ENCODE peak calls at places on chromosome 6, in four cellular contexts. F is fibroblast of pulmonary artery, I is IMR-90, N is pancreas. D is an unnamed sample.

GRCh38 chr6:5482619-5483018 is 221.3 kb downstream of the FARS2 start:
- DNase-seq in F (no peak), I (no peak), N (no peak), D (no peak)

GRCh38 chr6:128278876-128279275 is 241.5 kb downstream of the PTPRK start:
- DNase-seq in F (no peak), I (peak), N (no peak), D (no peak)

GRCh38 chr6:36516559-36516958 is 30.7 kb downstream of the STK38 start:
- DNase-seq in F (no peak), I (no peak), N (no peak), D (no peak)

GRCh38 chr6:6005467-6006427 is 978 bp downstream of the NRN1 start:
- DNase-seq in F (no peak), I (no peak), N (no peak), D (no peak)

GRCh38 chr6:90233994-90234393 is 62.6 kb downstream of the BACH2 start:
- DNase-seq in F (no peak), I (no peak), N (no peak), D (no peak)

GRCh38 chr6:105522626-105523322 is 119.9 kb upstream of the PREP start:
- DNase-seq in F (no peak), I (peak), N (no peak), D (no peak)

GRCh38 chr6:73565767-73566485 is 45.1 kb upstream of the EEF1A1 start:
- DNase-seq in F (peak), I (peak), N (no peak), D (no peak)

GRCh38 chr6:70957284-70957617 is 391 bp upstream of the B3GAT2 start:
- DNase-seq in F (no peak), I (no peak), N (no peak), D (no peak)

GRCh38 chr6:35496851-35497570 is at the start of gene TEAD3:
- DNase-seq in F (peak), I (peak), N (no peak), D (peak)

GRCh38 chr6:163667372-163668060 is 253.0 kb downstream of the QKI start:
- DNase-seq in F (peak), I (peak), N (no peak), D (peak)

GRCh38 chr6:159555082-159555481 is 138.0 kb downstream of the SOD2 start:
- DNase-seq in F (no peak), I (no peak), N (no peak), D (no peak)

GRCh38 chr6:28758046-28758817 is 165.6 kb downstream of the TRIM27 start:
- DNase-seq in F (peak), I (peak), N (no peak), D (peak)

GRCh38 chr6:26187981-26188635 is 100.9 kb downstream of the HFE start:
- DNase-seq in F (peak), I (peak), N (no peak), D (peak)

GRCh38 chr6:143516700-143517446 is 5.4 kb upstream of the FUCA2 start:
- DNase-seq in F (no peak), I (no peak), N (no peak), D (peak)
- H3K4me3 ChIP-seq in F (no peak), I (no peak), N (no peak), D (no peak)

GRCh38 chr6:149965191-149966020 is 1.7 kb downstream of the ULBP1 start:
- DNase-seq in F (peak), I (no peak), N (no peak), D (no peak)
- H3K4me3 ChIP-seq in F (peak), I (peak), N (no peak), D (no peak)

GRCh38 chr6:11229267-11230043 is 3.0 kb downstream of the NEDD9 start:
- DNase-seq in F (peak), I (no peak), N (no peak), D (no peak)
- H3K4me3 ChIP-seq in F (peak), I (peak), N (peak), D (no peak)

GRCh38 chr6:157559201-157559756 is 178.3 kb downstream of the ZDHHC14 start:
- DNase-seq in F (no peak), I (no peak), N (no peak), D (no peak)
- H3K4me3 ChIP-seq in F (no peak), I (no peak), N (no peak), D (no peak)

DNA sequence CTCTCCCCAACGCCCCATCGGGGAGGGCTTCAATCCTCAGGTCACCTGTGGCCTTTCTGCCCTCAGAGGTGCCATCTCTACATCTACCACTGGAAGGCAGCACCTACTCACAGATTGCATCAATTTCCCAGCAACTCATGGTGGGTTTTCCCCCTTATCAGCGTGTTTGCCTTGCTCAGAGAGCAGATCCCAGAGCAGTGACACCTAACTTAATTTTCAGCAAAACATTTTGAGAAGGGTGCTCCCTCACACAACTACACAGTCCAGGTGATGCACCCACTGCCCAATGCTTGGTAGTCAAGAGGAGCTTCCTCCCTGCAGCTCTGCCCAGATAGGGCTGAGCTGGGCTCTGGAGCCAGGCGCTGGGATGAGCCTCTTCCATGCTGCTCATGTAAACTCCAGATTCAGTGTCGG is 48.2 kb downstream of the PLG start:
- DNase-seq in F (no peak), I (no peak), N (no peak), D (peak)
- H3K4me3 ChIP-seq in F (no peak), I (no peak), N (no peak), D (no peak)

GRCh38 chr6:54428437-54428836 is 120.2 kb downstream of the TINAG start:
- DNase-seq in F (no peak), I (no peak), N (no peak), D (no peak)

GRCh38 chr6:54427396-54427910 is 119.2 kb downstream of the TINAG start:
- DNase-seq in F (no peak), I (peak), N (no peak), D (no peak)

GRCh38 chr6:54426995-54427394 is 118.8 kb downstream of the TINAG start:
- DNase-seq in F (no peak), I (no peak), N (no peak), D (no peak)

GRCh38 chr6:54431466-54431865 is 123.2 kb downstream of the TINAG start:
- DNase-seq in F (peak), I (peak), N (no peak), D (no peak)
- H3K4me3 ChIP-seq in F (no peak), I (no peak), N (no peak), D (no peak)

GRCh38 chr6:156131221-156131903 is 645.8 kb upstream of the ARID1B start:
- DNase-seq in F (no peak), I (no peak), N (no peak), D (peak)

DNA sequence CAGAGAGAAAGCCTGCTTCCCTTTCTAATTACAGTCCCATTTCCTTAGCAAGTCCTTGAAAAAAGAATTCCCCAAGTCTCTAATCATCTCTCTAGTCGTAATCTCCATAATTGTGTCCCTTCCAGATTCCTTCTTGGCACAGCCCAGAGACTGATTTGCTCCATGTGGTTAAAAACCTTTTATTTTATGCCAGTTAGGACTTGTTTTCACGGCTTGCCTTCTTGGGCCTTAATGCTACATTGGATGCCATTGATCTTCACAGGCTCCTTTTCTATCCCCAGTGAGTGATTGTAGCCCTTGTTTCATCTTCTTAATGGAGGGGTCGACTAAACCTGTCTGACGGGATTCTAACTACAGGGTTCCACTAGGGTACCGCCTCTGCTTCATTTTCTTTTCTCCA is 650.6 kb upstream of the ARID1B start:
- DNase-seq in F (no peak), I (no peak), N (no peak), D (no peak)
- H3K4me3 ChIP-seq in F (no peak), I (no peak), N (no peak), D (no peak)